ENCODE peak calls at places on chromosome 10, in nine cellular contexts. One of them, this sample, is unnamed.

GRCh38 chr10:119412244-119412750 is 130.2 kb downstream of the RGS10 start:
- DNase-seq in myocyte: peak; percentile 58
- DNase-seq in KBM-7: no peak
- DNase-seq in stimulated activated naive CD8-positive, alpha-beta T cell treated with anti-CD3 and anti-CD28 coated beads, Interleukin-15, amount 100 ng/mL, for 72 hours: no peak
- DNase-seq in naive B cell: no peak
- DNase-seq in activated gamma-delta T cell treated with Interleukin-2 at 50 U/mL for 16 hours: no peak
- DNase-seq in D341Med: no peak
- DNase-seq in activated CD8-positive, alpha-beta T cell treated with anti-CD3 and anti-CD28 coated beads for 36 hours: no peak
- DNase-seq in stimulated activated CD8-positive, alpha-beta memory T cell treated with anti-CD3 and anti-CD28 coated beads, Interleukin-4, amount 100 ng/mL, for 48 hours: no peak
- DNase-seq in this sample: no peak

GRCh38 chr10:30238836-30239235 is 110.2 kb downstream of the MTPAP start:
- DNase-seq in KBM-7: no peak
- DNase-seq in myocyte: no peak
- DNase-seq in stimulated activated naive CD8-positive, alpha-beta T cell treated with anti-CD3 and anti-CD28 coated beads, Interleukin-15, amount 100 ng/mL, for 72 hours: no peak
- DNase-seq in stimulated activated CD8-positive, alpha-beta memory T cell treated with anti-CD3 and anti-CD28 coated beads, Interleukin-4, amount 100 ng/mL, for 48 hours: no peak
- DNase-seq in D341Med: no peak
- DNase-seq in activated CD8-positive, alpha-beta T cell treated with anti-CD3 and anti-CD28 coated beads for 36 hours: no peak
- DNase-seq in activated gamma-delta T cell treated with Interleukin-2 at 50 U/mL for 16 hours: no peak
- DNase-seq in naive B cell: no peak
- DNase-seq in this sample: no peak

GRCh38 chr10:91772461-91772860 is 25.8 kb upstream of the TNKS2 start:
- DNase-seq in activated CD8-positive, alpha-beta T cell treated with anti-CD3 and anti-CD28 coated beads for 36 hours: no peak
- DNase-seq in activated gamma-delta T cell treated with Interleukin-2 at 50 U/mL for 16 hours: no peak
- DNase-seq in naive B cell: no peak
- DNase-seq in D341Med: no peak
- DNase-seq in KBM-7: no peak
- DNase-seq in myocyte: no peak
- DNase-seq in stimulated activated CD8-positive, alpha-beta memory T cell treated with anti-CD3 and anti-CD28 coated beads, Interleukin-4, amount 100 ng/mL, for 48 hours: no peak
- DNase-seq in stimulated activated naive CD8-positive, alpha-beta T cell treated with anti-CD3 and anti-CD28 coated beads, Interleukin-15, amount 100 ng/mL, for 72 hours: no peak
- DNase-seq in this sample: no peak

GRCh38 chr10:124106241-124106905 is 13.0 kb upstream of the CHST15 start:
- DNase-seq in activated gamma-delta T cell treated with Interleukin-2 at 50 U/mL for 16 hours: no peak
- DNase-seq in naive B cell: peak; percentile 51
- DNase-seq in myocyte: peak; percentile 67
- DNase-seq in stimulated activated CD8-positive, alpha-beta memory T cell treated with anti-CD3 and anti-CD28 coated beads, Interleukin-4, amount 100 ng/mL, for 48 hours: no peak
- DNase-seq in stimulated activated naive CD8-positive, alpha-beta T cell treated with anti-CD3 and anti-CD28 coated beads, Interleukin-15, amount 100 ng/mL, for 72 hours: no peak
- DNase-seq in D341Med: no peak
- DNase-seq in activated CD8-positive, alpha-beta T cell treated with anti-CD3 and anti-CD28 coated beads for 36 hours: no peak
- DNase-seq in KBM-7: no peak
- DNase-seq in this sample: peak; percentile 74

GRCh38 chr10:121281576-121281975 is 316.7 kb downstream of the FGFR2 start:
- DNase-seq in naive B cell: no peak
- DNase-seq in KBM-7: no peak
- DNase-seq in stimulated activated naive CD8-positive, alpha-beta T cell treated with anti-CD3 and anti-CD28 coated beads, Interleukin-15, amount 100 ng/mL, for 72 hours: no peak
- DNase-seq in D341Med: no peak
- DNase-seq in stimulated activated CD8-positive, alpha-beta memory T cell treated with anti-CD3 and anti-CD28 coated beads, Interleukin-4, amount 100 ng/mL, for 48 hours: no peak
- DNase-seq in activated gamma-delta T cell treated with Interleukin-2 at 50 U/mL for 16 hours: no peak
- DNase-seq in activated CD8-positive, alpha-beta T cell treated with anti-CD3 and anti-CD28 coated beads for 36 hours: no peak
- DNase-seq in myocyte: peak; percentile 3
- DNase-seq in this sample: peak; percentile 22

GRCh38 chr10:19111501-19112267 is 63.1 kb downstream of the MALRD1 start:
- DNase-seq in myocyte: no peak
- DNase-seq in stimulated activated naive CD8-positive, alpha-beta T cell treated with anti-CD3 and anti-CD28 coated beads, Interleukin-15, amount 100 ng/mL, for 72 hours: no peak
- DNase-seq in activated gamma-delta T cell treated with Interleukin-2 at 50 U/mL for 16 hours: no peak
- DNase-seq in stimulated activated CD8-positive, alpha-beta memory T cell treated with anti-CD3 and anti-CD28 coated beads, Interleukin-4, amount 100 ng/mL, for 48 hours: no peak
- DNase-seq in D341Med: no peak
- DNase-seq in activated CD8-positive, alpha-beta T cell treated with anti-CD3 and anti-CD28 coated beads for 36 hours: no peak
- DNase-seq in naive B cell: no peak
- DNase-seq in KBM-7: no peak
- DNase-seq in this sample: no peak

GRCh38 chr10:97547889-97548485 is 24.6 kb upstream of the ANKRD2 start:
- DNase-seq in KBM-7: no peak
- DNase-seq in activated CD8-positive, alpha-beta T cell treated with anti-CD3 and anti-CD28 coated beads for 36 hours: no peak
- DNase-seq in myocyte: peak; percentile 32
- DNase-seq in stimulated activated CD8-positive, alpha-beta memory T cell treated with anti-CD3 and anti-CD28 coated beads, Interleukin-4, amount 100 ng/mL, for 48 hours: no peak
- DNase-seq in naive B cell: no peak
- DNase-seq in activated gamma-delta T cell treated with Interleukin-2 at 50 U/mL for 16 hours: no peak
- DNase-seq in D341Med: no peak
- DNase-seq in stimulated activated naive CD8-positive, alpha-beta T cell treated with anti-CD3 and anti-CD28 coated beads, Interleukin-15, amount 100 ng/mL, for 72 hours: no peak
- DNase-seq in this sample: peak; percentile 49

GRCh38 chr10:109393425-109393824 is 529.9 kb downstream of the XPNPEP1 start:
- DNase-seq in naive B cell: no peak
- DNase-seq in activated CD8-positive, alpha-beta T cell treated with anti-CD3 and anti-CD28 coated beads for 36 hours: no peak
- DNase-seq in activated gamma-delta T cell treated with Interleukin-2 at 50 U/mL for 16 hours: no peak
- DNase-seq in stimulated activated naive CD8-positive, alpha-beta T cell treated with anti-CD3 and anti-CD28 coated beads, Interleukin-15, amount 100 ng/mL, for 72 hours: no peak
- DNase-seq in stimulated activated CD8-positive, alpha-beta memory T cell treated with anti-CD3 and anti-CD28 coated beads, Interleukin-4, amount 100 ng/mL, for 48 hours: no peak
- DNase-seq in D341Med: no peak
- DNase-seq in KBM-7: no peak
- DNase-seq in myocyte: no peak
- DNase-seq in this sample: no peak

GRCh38 chr10:12484945-12485805 is 135.8 kb downstream of the CAMK1D start:
- DNase-seq in activated CD8-positive, alpha-beta T cell treated with anti-CD3 and anti-CD28 coated beads for 36 hours: peak; percentile 54
- DNase-seq in D341Med: no peak
- DNase-seq in KBM-7: no peak
- DNase-seq in stimulated activated naive CD8-positive, alpha-beta T cell treated with anti-CD3 and anti-CD28 coated beads, Interleukin-15, amount 100 ng/mL, for 72 hours: peak; percentile 43
- DNase-seq in myocyte: peak; percentile 87
- DNase-seq in naive B cell: no peak
- DNase-seq in activated gamma-delta T cell treated with Interleukin-2 at 50 U/mL for 16 hours: peak; percentile 16
- DNase-seq in stimulated activated CD8-positive, alpha-beta memory T cell treated with anti-CD3 and anti-CD28 coated beads, Interleukin-4, amount 100 ng/mL, for 48 hours: peak; percentile 36
- DNase-seq in this sample: peak; percentile 13

GRCh38 chr10:6283632-6284031 is 80.9 kb downstream of the PFKFB3 start:
- DNase-seq in stimulated activated CD8-positive, alpha-beta memory T cell treated with anti-CD3 and anti-CD28 coated beads, Interleukin-4, amount 100 ng/mL, for 48 hours: no peak
- DNase-seq in activated CD8-positive, alpha-beta T cell treated with anti-CD3 and anti-CD28 coated beads for 36 hours: no peak
- DNase-seq in naive B cell: no peak
- DNase-seq in myocyte: no peak
- DNase-seq in stimulated activated naive CD8-positive, alpha-beta T cell treated with anti-CD3 and anti-CD28 coated beads, Interleukin-15, amount 100 ng/mL, for 72 hours: no peak
- DNase-seq in KBM-7: no peak
- DNase-seq in activated gamma-delta T cell treated with Interleukin-2 at 50 U/mL for 16 hours: no peak
- DNase-seq in D341Med: no peak
- DNase-seq in this sample: no peak

GRCh38 chr10:129678186-129678585 is 211.1 kb downstream of the MGMT start:
- DNase-seq in activated gamma-delta T cell treated with Interleukin-2 at 50 U/mL for 16 hours: no peak
- DNase-seq in stimulated activated naive CD8-positive, alpha-beta T cell treated with anti-CD3 and anti-CD28 coated beads, Interleukin-15, amount 100 ng/mL, for 72 hours: no peak
- DNase-seq in activated CD8-positive, alpha-beta T cell treated with anti-CD3 and anti-CD28 coated beads for 36 hours: no peak
- DNase-seq in D341Med: no peak
- DNase-seq in stimulated activated CD8-positive, alpha-beta memory T cell treated with anti-CD3 and anti-CD28 coated beads, Interleukin-4, amount 100 ng/mL, for 48 hours: no peak
- DNase-seq in KBM-7: no peak
- DNase-seq in myocyte: no peak
- DNase-seq in naive B cell: no peak
- DNase-seq in this sample: no peak

GRCh38 chr10:70461397-70462348 is 16.9 kb upstream of the PALD1 start:
- DNase-seq in stimulated activated CD8-positive, alpha-beta memory T cell treated with anti-CD3 and anti-CD28 coated beads, Interleukin-4, amount 100 ng/mL, for 48 hours: peak; percentile 64
- DNase-seq in activated CD8-positive, alpha-beta T cell treated with anti-CD3 and anti-CD28 coated beads for 36 hours: peak; percentile 69
- DNase-seq in KBM-7: peak; percentile 51
- DNase-seq in stimulated activated naive CD8-positive, alpha-beta T cell treated with anti-CD3 and anti-CD28 coated beads, Interleukin-15, amount 100 ng/mL, for 72 hours: peak; percentile 55
- DNase-seq in myocyte: peak; percentile 67
- DNase-seq in activated gamma-delta T cell treated with Interleukin-2 at 50 U/mL for 16 hours: peak; percentile 41
- DNase-seq in D341Med: peak; percentile 60
- DNase-seq in naive B cell: peak; percentile 43
- DNase-seq in this sample: peak; percentile 38

GRCh38 chr10:31190488-31190887 is 128.5 kb upstream of the ZEB1 start:
- DNase-seq in KBM-7: no peak
- DNase-seq in naive B cell: no peak
- DNase-seq in stimulated activated CD8-positive, alpha-beta memory T cell treated with anti-CD3 and anti-CD28 coated beads, Interleukin-4, amount 100 ng/mL, for 48 hours: no peak
- DNase-seq in activated gamma-delta T cell treated with Interleukin-2 at 50 U/mL for 16 hours: no peak
- DNase-seq in activated CD8-positive, alpha-beta T cell treated with anti-CD3 and anti-CD28 coated beads for 36 hours: no peak
- DNase-seq in myocyte: no peak
- DNase-seq in D341Med: no peak
- DNase-seq in stimulated activated naive CD8-positive, alpha-beta T cell treated with anti-CD3 and anti-CD28 coated beads, Interleukin-15, amount 100 ng/mL, for 72 hours: no peak
- DNase-seq in this sample: no peak

GRCh38 chr10:6840766-6841165 is 260.7 kb upstream of the PRKCQ start:
- DNase-seq in activated CD8-positive, alpha-beta T cell treated with anti-CD3 and anti-CD28 coated beads for 36 hours: peak; percentile 16
- DNase-seq in myocyte: peak; percentile 33
- DNase-seq in stimulated activated CD8-positive, alpha-beta memory T cell treated with anti-CD3 and anti-CD28 coated beads, Interleukin-4, amount 100 ng/mL, for 48 hours: no peak
- DNase-seq in KBM-7: no peak
- DNase-seq in stimulated activated naive CD8-positive, alpha-beta T cell treated with anti-CD3 and anti-CD28 coated beads, Interleukin-15, amount 100 ng/mL, for 72 hours: no peak
- DNase-seq in activated gamma-delta T cell treated with Interleukin-2 at 50 U/mL for 16 hours: no peak
- DNase-seq in naive B cell: no peak
- DNase-seq in D341Med: no peak
- DNase-seq in this sample: peak; percentile 46

GRCh38 chr10:125101581-125101980 is 58.8 kb downstream of the CTBP2 start:
- DNase-seq in KBM-7: no peak
- DNase-seq in activated CD8-positive, alpha-beta T cell treated with anti-CD3 and anti-CD28 coated beads for 36 hours: no peak
- DNase-seq in D341Med: no peak
- DNase-seq in naive B cell: no peak
- DNase-seq in stimulated activated CD8-positive, alpha-beta memory T cell treated with anti-CD3 and anti-CD28 coated beads, Interleukin-4, amount 100 ng/mL, for 48 hours: no peak
- DNase-seq in stimulated activated naive CD8-positive, alpha-beta T cell treated with anti-CD3 and anti-CD28 coated beads, Interleukin-15, amount 100 ng/mL, for 72 hours: no peak
- DNase-seq in activated gamma-delta T cell treated with Interleukin-2 at 50 U/mL for 16 hours: no peak
- DNase-seq in myocyte: no peak
- DNase-seq in this sample: no peak

GRCh38 chr10:83166344-83166743 is 973.0 kb upstream of the GHITM start:
- DNase-seq in D341Med: peak; percentile 48
- DNase-seq in naive B cell: no peak
- DNase-seq in KBM-7: peak; percentile 8
- DNase-seq in stimulated activated CD8-positive, alpha-beta memory T cell treated with anti-CD3 and anti-CD28 coated beads, Interleukin-4, amount 100 ng/mL, for 48 hours: no peak
- DNase-seq in myocyte: no peak
- DNase-seq in activated CD8-positive, alpha-beta T cell treated with anti-CD3 and anti-CD28 coated beads for 36 hours: no peak
- DNase-seq in activated gamma-delta T cell treated with Interleukin-2 at 50 U/mL for 16 hours: no peak
- DNase-seq in stimulated activated naive CD8-positive, alpha-beta T cell treated with anti-CD3 and anti-CD28 coated beads, Interleukin-15, amount 100 ng/mL, for 72 hours: no peak
- DNase-seq in this sample: no peak

GRCh38 chr10:21278491-21279216 is 246.8 kb downstream of the SKIDA1 start:
- DNase-seq in stimulated activated naive CD8-positive, alpha-beta T cell treated with anti-CD3 and anti-CD28 coated beads, Interleukin-15, amount 100 ng/mL, for 72 hours: peak; percentile 67
- DNase-seq in naive B cell: no peak
- DNase-seq in KBM-7: peak; percentile 86
- DNase-seq in activated gamma-delta T cell treated with Interleukin-2 at 50 U/mL for 16 hours: peak; percentile 18
- DNase-seq in D341Med: peak; percentile 87
- DNase-seq in myocyte: peak; percentile 93
- DNase-seq in activated CD8-positive, alpha-beta T cell treated with anti-CD3 and anti-CD28 coated beads for 36 hours: peak; percentile 92
- DNase-seq in stimulated activated CD8-positive, alpha-beta memory T cell treated with anti-CD3 and anti-CD28 coated beads, Interleukin-4, amount 100 ng/mL, for 48 hours: peak; percentile 94
- DNase-seq in this sample: peak; percentile 88

GRCh38 chr10:132443605-132443997 is 46.6 kb downstream of the PWWP2B start:
- DNase-seq in activated CD8-positive, alpha-beta T cell treated with anti-CD3 and anti-CD28 coated beads for 36 hours: peak; percentile 92
- DNase-seq in KBM-7: peak; percentile 36
- DNase-seq in activated gamma-delta T cell treated with Interleukin-2 at 50 U/mL for 16 hours: peak; percentile 75
- DNase-seq in stimulated activated CD8-positive, alpha-beta memory T cell treated with anti-CD3 and anti-CD28 coated beads, Interleukin-4, amount 100 ng/mL, for 48 hours: peak; percentile 82
- DNase-seq in naive B cell: peak; percentile 82
- DNase-seq in D341Med: no peak
- DNase-seq in stimulated activated naive CD8-positive, alpha-beta T cell treated with anti-CD3 and anti-CD28 coated beads, Interleukin-15, amount 100 ng/mL, for 72 hours: peak; percentile 85
- DNase-seq in myocyte: no peak
- DNase-seq in this sample: no peak

GRCh38 chr10:103452714-103453230 is 602 bp upstream of the CALHM2 start:
- DNase-seq in activated CD8-positive, alpha-beta T cell treated with anti-CD3 and anti-CD28 coated beads for 36 hours: no peak
- DNase-seq in KBM-7: no peak
- DNase-seq in activated gamma-delta T cell treated with Interleukin-2 at 50 U/mL for 16 hours: no peak
- DNase-seq in stimulated activated naive CD8-positive, alpha-beta T cell treated with anti-CD3 and anti-CD28 coated beads, Interleukin-15, amount 100 ng/mL, for 72 hours: no peak
- DNase-seq in naive B cell: no peak
- DNase-seq in myocyte: no peak
- DNase-seq in D341Med: no peak
- DNase-seq in stimulated activated CD8-positive, alpha-beta memory T cell treated with anti-CD3 and anti-CD28 coated beads, Interleukin-4, amount 100 ng/mL, for 48 hours: no peak
- DNase-seq in this sample: peak; percentile 44

GRCh38 chr10:76784076-76784475 is 853.5 kb downstream of the KCNMA1 start:
- DNase-seq in myocyte: no peak
- DNase-seq in stimulated activated CD8-positive, alpha-beta memory T cell treated with anti-CD3 and anti-CD28 coated beads, Interleukin-4, amount 100 ng/mL, for 48 hours: no peak
- DNase-seq in naive B cell: no peak
- DNase-seq in activated gamma-delta T cell treated with Interleukin-2 at 50 U/mL for 16 hours: no peak
- DNase-seq in D341Med: no peak
- DNase-seq in activated CD8-positive, alpha-beta T cell treated with anti-CD3 and anti-CD28 coated beads for 36 hours: no peak
- DNase-seq in KBM-7: no peak
- DNase-seq in stimulated activated naive CD8-positive, alpha-beta T cell treated with anti-CD3 and anti-CD28 coated beads, Interleukin-15, amount 100 ng/mL, for 72 hours: no peak
- DNase-seq in this sample: no peak

GRCh38 chr10:119595715-119596515 is 849 bp downstream of the TIAL1 start:
- DNase-seq in D341Med: peak; percentile 53
- DNase-seq in KBM-7: peak; percentile 35
- DNase-seq in stimulated activated CD8-positive, alpha-beta memory T cell treated with anti-CD3 and anti-CD28 coated beads, Interleukin-4, amount 100 ng/mL, for 48 hours: peak; percentile 83
- DNase-seq in activated CD8-positive, alpha-beta T cell treated with anti-CD3 and anti-CD28 coated beads for 36 hours: peak; percentile 88
- DNase-seq in myocyte: peak; percentile 47
- DNase-seq in stimulated activated naive CD8-positive, alpha-beta T cell treated with anti-CD3 and anti-CD28 coated beads, Interleukin-15, amount 100 ng/mL, for 72 hours: peak; percentile 73
- DNase-seq in naive B cell: peak; percentile 55
- DNase-seq in activated gamma-delta T cell treated with Interleukin-2 at 50 U/mL for 16 hours: peak; percentile 51
- DNase-seq in this sample: peak; percentile 33

This sample was measured in LHCN-M2.